ENCODE peak calls at places on chromosomes 13 and 19, in nine cellular contexts. J is CD4-positive, alpha-beta memory T cell; R is adrenal gland; S is thoracic aorta; L is GM23338; Y is A549; U is GM12878; D is body of pancreas; X is PC-3. I is an unnamed sample. For H3K4me1, the result is how much of the 10 kb centered on the place peaks cover.

GRCh38 chr13:109919715-109920375 is 133.5 kb upstream of the IRS2 start:
- DNase-seq in U (no peak), D (no peak), S (no peak), R (no peak), Y (no peak), X (peak), J (no peak), L (no peak), I (no peak)

GRCh38 chr19:47135156-47135555 is 4.5 kb downstream of the SAE1 start:
- DNase-seq in X (no peak), S (no peak), J (no peak), U (no peak), R (no peak), Y (no peak), D (no peak), L (no peak), I (no peak)

GRCh38 chr19:49119411-49120324 is at the start of gene PPFIA3:
- DNase-seq in Y (no peak), U (no peak), J (peak), X (peak), R (peak), S (no peak), L (peak), D (peak), I (no peak)

GRCh38 chr19:53091413-53091812 is 11.8 kb downstream of the ZNF160 start:
- DNase-seq in D (no peak), R (no peak), U (no peak), S (no peak), L (peak), J (no peak), X (no peak), Y (no peak), I (no peak)

GRCh38 chr19:8208710-8209110 is 460 bp upstream of the CERS4 start:
- DNase-seq in X (no peak), U (no peak), D (no peak), J (no peak), Y (no peak), L (no peak), R (peak), S (no peak), I (no peak)

GRCh38 chr19:51686171-51686570 is 7.0 kb upstream of the SPACA6 start:
- DNase-seq in U (no peak), X (no peak), D (no peak), S (no peak), L (no peak), Y (no peak), J (no peak), R (peak), I (no peak)

GRCh38 chr13:33392794-33393371 is 107.3 kb upstream of the STARD13 start:
- DNase-seq in X (no peak), J (no peak), L (no peak), R (no peak), D (no peak), U (no peak), Y (no peak), S (no peak), I (no peak)

GRCh38 chr13:48780713-48781341 is 127.1 kb downstream of the CYSLTR2 start:
- DNase-seq in R (no peak), D (no peak), U (no peak), L (no peak), J (no peak), Y (no peak), X (no peak), S (no peak), I (no peak)

GRCh38 chr13:98180092-98180491 is 3.0 kb upstream of the RNF113B start:
- DNase-seq in L (no peak), S (no peak), J (no peak), X (no peak), R (no peak), D (no peak), U (no peak), Y (no peak), I (no peak)

GRCh38 chr13:98174321-98174720 is 2.7 kb downstream of the RNF113B start:
- DNase-seq in J (no peak), U (no peak), S (no peak), L (no peak), X (no peak), Y (no peak), R (no peak), D (no peak), I (no peak)

GRCh38 chr13:98175823-98176222 is 1.2 kb downstream of the RNF113B start:
- DNase-seq in J (no peak), S (no peak), Y (no peak), R (no peak), X (no peak), U (no peak), D (no peak), L (no peak), I (no peak)

GRCh38 chr13:98174995-98175394 is 2.1 kb downstream of the RNF113B start:
- DNase-seq in D (no peak), L (no peak), R (no peak), U (no peak), X (no peak), Y (no peak), S (no peak), J (no peak), I (no peak)

GRCh38 chr13:98176777-98177608 is at the start of gene RNF113B:
- DNase-seq in J (no peak), D (no peak), X (no peak), L (no peak), S (no peak), Y (no peak), R (no peak), U (no peak), I (no peak)
- H3K4me1 ChIP-seq in J (under half), D (under half), X (under half), L (half or more), S (under half), Y (under half), R (under half), U (under half), I (under half)

GRCh38 chr19:802497-802887 is 5.2 kb downstream of the PTBP1 start:
- DNase-seq in S (no peak), Y (no peak), R (no peak), U (no peak), L (peak), X (no peak), D (no peak), J (no peak), I (no peak)
- H3K4me1 ChIP-seq in S (half or more), Y (under half), R (under half), U (under half), L (under half), X (under half), D (under half), J (half or more), I (half or more)

DNA sequence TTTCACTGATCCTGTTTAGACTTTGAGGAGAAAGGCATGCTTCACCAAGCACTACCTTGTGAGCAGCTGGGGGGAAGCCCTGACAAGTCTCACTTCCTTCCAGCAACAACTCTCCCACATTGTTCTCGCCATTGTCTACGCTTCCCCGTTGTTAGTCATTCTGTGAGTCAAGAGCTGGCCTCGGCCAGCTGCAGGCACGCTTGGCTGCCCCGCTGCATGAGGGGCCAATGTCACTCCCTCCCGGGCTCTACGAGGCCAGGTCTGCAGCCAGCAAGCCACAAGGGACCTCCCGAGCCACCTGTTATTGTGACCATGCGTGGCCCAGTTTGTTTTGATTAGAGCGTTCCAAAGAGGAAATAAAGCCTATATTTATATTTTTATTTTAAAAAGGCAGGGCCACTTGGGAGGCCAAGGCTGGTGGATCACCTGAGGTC is 220.9 kb downstream of the FOXO1 start:
- DNase-seq in Y (no peak), D (peak), L (peak), U (peak), J (no peak), R (peak), X (peak), S (no peak), I (no peak)
- H3K4me1 ChIP-seq in Y (under half), D (under half), L (under half), U (under half), J (under half), R (under half), X (under half), S (under half), I (under half)

DNA sequence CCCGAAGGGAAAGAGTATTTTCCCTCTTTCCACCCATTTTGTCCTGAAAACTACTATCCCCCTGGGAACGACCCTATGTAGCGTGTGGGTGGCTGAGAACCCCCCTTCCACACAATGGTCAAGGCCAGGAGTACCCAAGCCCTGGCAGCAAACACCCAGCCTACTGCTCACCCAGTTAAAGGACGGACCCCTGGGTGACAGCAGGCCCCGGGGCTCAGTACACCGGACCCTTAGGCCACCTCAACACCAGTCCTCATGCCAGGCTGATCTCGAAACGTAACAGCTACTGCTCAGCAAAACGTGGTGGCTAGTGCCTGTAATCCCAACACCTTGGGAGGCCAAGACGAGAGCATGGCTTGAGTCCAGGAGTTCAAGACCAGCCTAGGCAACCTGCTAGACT is 1.4 kb downstream of the ANKRD27 start:
- DNase-seq in X (no peak), D (no peak), U (no peak), R (no peak), L (no peak), S (no peak), J (no peak), Y (no peak), I (no peak)
- H3K4me1 ChIP-seq in X (under half), D (under half), U (under half), R (under half), L (under half), S (under half), J (half or more), Y (under half), I (half or more)

DNA sequence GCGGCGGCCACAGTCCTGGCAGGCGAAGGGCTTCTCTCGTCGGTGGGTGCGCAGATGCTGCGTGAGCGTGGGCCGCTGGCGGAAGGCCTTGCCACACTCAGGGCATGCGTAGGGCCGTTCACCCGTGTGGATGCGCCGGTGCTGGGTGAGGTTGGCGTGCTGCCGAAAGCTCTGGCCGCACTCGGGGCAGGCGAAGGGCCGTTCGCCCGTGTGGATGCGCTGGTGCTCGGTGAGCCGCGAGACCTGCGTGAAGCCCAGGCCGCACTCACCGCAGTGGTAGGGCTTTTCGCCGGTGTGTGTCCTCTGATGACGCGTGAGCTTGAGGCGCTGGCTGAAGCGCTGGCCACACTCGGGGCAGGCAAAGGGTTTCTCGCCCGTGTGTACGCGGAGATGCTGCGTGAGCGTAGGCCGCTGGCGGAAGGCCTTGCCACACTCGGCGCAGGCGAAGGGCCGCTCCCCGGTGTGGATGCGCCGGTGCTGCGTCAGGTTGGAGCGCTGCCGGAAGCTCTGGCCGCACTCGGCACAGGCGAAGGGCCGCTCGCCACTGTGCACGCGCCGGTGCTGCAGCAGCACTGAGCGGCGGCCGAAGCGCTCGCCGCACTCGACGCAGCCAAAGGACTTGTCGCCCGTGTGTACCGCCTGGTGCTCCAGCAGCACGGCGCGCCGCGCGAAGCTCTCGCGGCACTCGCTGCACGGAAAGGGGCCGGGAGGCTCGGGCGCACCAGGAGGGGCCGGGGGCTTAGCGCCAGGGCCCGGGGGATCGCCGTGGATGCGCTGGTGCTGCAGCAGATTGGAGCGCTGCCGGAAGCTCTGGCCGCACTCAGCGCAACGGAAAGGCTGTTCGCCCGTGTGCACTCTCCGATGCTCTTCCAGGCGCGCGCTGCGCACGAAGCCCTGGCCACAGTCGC is 4.0 kb upstream of the UBE2M start:
- DNase-seq in Y (no peak), U (no peak), D (peak), J (peak), X (peak), R (peak), S (no peak), L (peak), I (peak)
- H3K4me1 ChIP-seq in Y (under half), U (under half), D (under half), J (half or more), X (under half), R (under half), S (under half), L (under half), I (under half)

GRCh38 chr19:19626516-19627441 is 1.2 kb downstream of the LPAR2 start:
- DNase-seq in X (no peak), L (no peak), J (no peak), Y (no peak), D (no peak), R (no peak), U (no peak), S (no peak), I (no peak)

GRCh38 chr19:19623383-19623782 is 4.6 kb downstream of the LPAR2 start:
- DNase-seq in L (no peak), J (no peak), D (no peak), Y (no peak), R (no peak), X (no peak), S (no peak), U (no peak), I (no peak)

GRCh38 chr19:19627716-19628498 is at the start of gene LPAR2:
- DNase-seq in D (peak), J (peak), Y (peak), R (no peak), U (no peak), X (peak), L (peak), S (no peak), I (peak)

GRCh38 chr19:19627442-19627715 is 641 bp downstream of the LPAR2 start:
- DNase-seq in J (peak), L (no peak), U (no peak), D (no peak), S (no peak), R (no peak), Y (no peak), X (no peak), I (peak)

GRCh38 chr19:19624032-19624570 is 3.9 kb downstream of the LPAR2 start:
- DNase-seq in J (no peak), R (no peak), S (no peak), D (no peak), X (no peak), U (no peak), L (no peak), Y (no peak), I (no peak)
- H3K4me1 ChIP-seq in J (under half), R (under half), S (under half), D (under half), X (under half), U (under half), L (under half), Y (under half), I (under half)

DNA sequence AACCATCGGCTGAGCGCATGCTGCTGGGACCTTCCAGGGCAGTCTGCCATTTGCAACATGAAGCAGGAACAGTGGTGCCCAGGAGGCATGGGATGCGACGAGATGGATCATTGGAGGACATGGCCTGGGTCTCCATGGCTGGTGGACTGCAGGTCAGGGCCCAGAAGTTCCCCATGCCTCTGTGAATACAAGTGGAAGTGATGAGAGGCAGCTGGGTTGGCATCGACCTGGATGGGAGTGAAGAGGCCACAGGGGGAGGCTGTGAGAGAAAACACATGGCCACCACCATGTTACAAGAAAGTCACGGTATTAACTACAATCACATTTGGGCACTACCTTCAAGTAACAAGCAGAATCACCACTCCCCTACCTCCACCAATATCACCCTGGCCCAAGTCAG is 262.0 kb downstream of the FOXO1 start:
- DNase-seq in Y (no peak), D (no peak), R (no peak), X (no peak), L (no peak), S (no peak), J (no peak), U (no peak), I (no peak)
- H3K4me1 ChIP-seq in Y (half or more), D (under half), R (under half), X (half or more), L (under half), S (under half), J (under half), U (under half), I (under half)

GRCh38 chr19:29680937-29681336 is 15.7 kb downstream of the PLEKHF1 start:
- DNase-seq in Y (no peak), S (no peak), X (no peak), L (no peak), J (no peak), D (no peak), U (no peak), R (no peak), I (no peak)

GRCh38 chr19:29678484-29679106 is 13.3 kb downstream of the PLEKHF1 start:
- DNase-seq in J (no peak), L (no peak), X (no peak), Y (no peak), R (no peak), D (peak), S (no peak), U (no peak), I (no peak)

GRCh38 chr19:29679598-29680210 is 14.4 kb downstream of the PLEKHF1 start:
- DNase-seq in X (no peak), L (no peak), R (no peak), J (no peak), S (no peak), U (no peak), Y (no peak), D (no peak), I (no peak)

GRCh38 chr19:29681422-29682235 is 16.4 kb downstream of the PLEKHF1 start:
- DNase-seq in U (no peak), Y (no peak), J (no peak), X (no peak), R (no peak), D (no peak), S (no peak), L (no peak), I (no peak)

GRCh38 chr19:29680447-29680846 is 15.2 kb downstream of the PLEKHF1 start:
- DNase-seq in D (no peak), S (no peak), R (no peak), J (peak), Y (no peak), L (no peak), U (no peak), X (no peak), I (peak)
- H3K4me1 ChIP-seq in D (under half), S (half or more), R (under half), J (half or more), Y (under half), L (under half), U (under half), X (under half), I (half or more)

DNA sequence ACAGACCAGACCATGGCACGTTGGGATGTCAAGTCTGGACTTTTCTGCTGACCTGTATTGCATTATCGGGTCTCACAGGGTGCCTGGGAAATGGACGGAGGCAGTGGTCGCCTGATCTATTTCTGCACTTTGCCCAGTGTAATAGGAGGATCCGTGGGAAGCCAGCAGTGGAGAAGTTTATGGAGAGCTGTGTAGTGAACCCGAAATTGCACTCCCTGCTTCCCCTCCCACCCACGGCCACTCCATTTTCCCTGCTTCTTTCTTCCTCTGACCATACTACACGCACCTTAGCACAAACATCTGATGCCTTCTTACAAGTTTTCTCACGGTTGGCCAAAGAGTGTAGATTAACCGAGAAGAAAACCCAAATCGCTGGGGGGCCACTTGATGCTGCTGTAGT is 16.9 kb downstream of the EFNB2 start:
- DNase-seq in R (no peak), X (no peak), L (no peak), D (no peak), J (no peak), Y (no peak), U (no peak), S (no peak), I (no peak)
- H3K4me1 ChIP-seq in R (under half), X (under half), L (half or more), D (under half), J (under half), Y (under half), U (under half), S (half or more), I (under half)

I was measured in CD4-positive, CD25-positive, alpha-beta regulatory T cell.